ENCODE peak calls at places on chromosomes 4 and X, in five cellular contexts. X is sigmoid colon, A is ovary, T is IMR-90, U is breast epithelium. J is an unnamed sample. For H3K4me1 and H3K36me3, the result is how much of the 10 kb centered on the place peaks cover.

GRCh38 chr4:184191267-184191666 is 26.4 kb downstream of the ENPP6 start:
- DNase-seq in X (no peak), A (no peak), T (no peak), U (no peak), J (no peak)

GRCh38 chr4:175542787-175543186 is 269.3 kb downstream of the GPM6A start:
- DNase-seq in X (no peak), A (no peak), T (no peak), U (no peak), J (no peak)

GRCh38 chrX:114952696-114953095 is 64.7 kb downstream of the IL13RA2 start:
- DNase-seq in X (no peak), A (no peak), T (no peak), U (no peak), J (no peak)

GRCh38 chrX:129493643-129494042 is 29.6 kb downstream of the SMARCA1 start:
- DNase-seq in X (no peak), A (no peak), T (peak), U (no peak), J (no peak)

GRCh38 chrX:150761819-150762216 is 68.6 kb downstream of the MTMR1 start:
- DNase-seq in X (no peak), A (no peak), T (no peak), U (no peak), J (no peak)

GRCh38 chr4:23631255-23631950 is 258.4 kb downstream of the PPARGC1A start:
- DNase-seq in X (no peak), A (no peak), T (no peak), U (no peak), J (peak)

GRCh38 chr4:31613946-31614623 is 893.9 kb downstream of the PCDH7 start:
- DNase-seq in X (no peak), A (no peak), T (no peak), U (no peak), J (no peak)

GRCh38 chrX:154047266-154047665 is 27.6 kb upstream of the IRAK1 start:
- DNase-seq in X (no peak), A (no peak), T (peak), U (no peak), J (no peak)

GRCh38 chr4:168519576-168519975 is 22.7 kb downstream of the PALLD start:
- DNase-seq in X (no peak), A (no peak), T (no peak), U (no peak), J (no peak)

GRCh38 chr4:16694491-16695276 is 203.8 kb downstream of the LDB2 start:
- DNase-seq in X (no peak), A (no peak), T (peak), U (no peak), J (no peak)

GRCh38 chr4:81737865-81738559 is 266.3 kb upstream of the RASGEF1B start:
- DNase-seq in X (no peak), A (no peak), T (no peak), U (no peak), J (no peak)

GRCh38 chr4:180134116-180134866 is 2108.9 kb upstream of the TENM3 start:
- DNase-seq in X (no peak), A (no peak), T (no peak), U (no peak), J (peak)

GRCh38 chrX:141468940-141469339 is 115.6 kb downstream of the SPANXA1 start:
- DNase-seq in X (no peak), A (no peak), T (peak), U (no peak), J (no peak)

GRCh38 chr4:75345436-75345835 is 168.8 kb downstream of the RCHY1 start:
- DNase-seq in X (no peak), A (no peak), T (peak), U (no peak), J (no peak)

GRCh38 chr4:183335369-183335940 is 13.2 kb upstream of the CLDN24 start:
- DNase-seq in X (no peak), A (no peak), T (peak), U (no peak), J (no peak)

GRCh38 chr4:16250665-16251365 is 24.5 kb upstream of the TAPT1 start:
- DNase-seq in X (no peak), A (no peak), T (peak), U (no peak), J (no peak)

GRCh38 chrX:69503835-69504625 is at the start of gene NALF2:
- DNase-seq in X (peak), A (peak), T (peak), U (no peak), J (peak)

GRCh38 chr4:123421227-123421941 is 24.8 kb downstream of the SPRY1 start:
- DNase-seq in X (no peak), A (no peak), T (peak), U (no peak), J (no peak)

GRCh38 chrX:142156567-142156966 is 48.5 kb downstream of the MAGEC2 start:
- DNase-seq in X (no peak), A (no peak), T (no peak), U (no peak), J (no peak)

GRCh38 chr4:100879471-100879870 is 361.6 kb upstream of the EMCN start:
- DNase-seq in X (no peak), A (no peak), T (no peak), U (no peak), J (no peak)

GRCh38 chr4:170979736-170980135 is 833.5 kb upstream of the GALNTL6 start:
- DNase-seq in X (no peak), A (no peak), T (no peak), U (peak), J (no peak)

GRCh38 chr4:145613546-145614234 is 5.5 kb upstream of the MMAA start:
- DNase-seq in X (no peak), A (no peak), T (no peak), U (no peak), J (no peak)

GRCh38 chr4:188904617-188905016 is 765.4 kb downstream of the TRIML1 start:
- DNase-seq in X (no peak), A (no peak), T (no peak), U (no peak), J (no peak)

GRCh38 chr4:54484361-54484760 is 173.4 kb upstream of the KIT start:
- DNase-seq in X (no peak), A (no peak), T (no peak), U (no peak), J (no peak)

GRCh38 chr4:6345866-6346265 is 76.2 kb downstream of the WFS1 start:
- DNase-seq in X (no peak), A (no peak), T (no peak), U (no peak), J (no peak)

GRCh38 chrX:40318796-40319195 is 221.0 kb upstream of the BCOR start:
- DNase-seq in X (peak), A (no peak), T (no peak), U (no peak), J (no peak)

GRCh38 chr4:140876597-140877364 is 120.6 kb upstream of the TBC1D9 start:
- DNase-seq in X (no peak), A (no peak), T (peak), U (no peak), J (no peak)

GRCh38 chr4:139875456-139875855 is 209.8 kb downstream of the MGST2 start:
- DNase-seq in X (no peak), A (no peak), T (no peak), U (no peak), J (no peak)

GRCh38 chr4:158823461-158823873 is 54.6 kb downstream of the FNIP2 start:
- DNase-seq in X (no peak), A (no peak), T (peak), U (no peak), J (no peak)

GRCh38 chr4:88859191-88859812 is 161.7 kb upstream of the NAP1L5 start:
- DNase-seq in X (no peak), A (no peak), T (no peak), U (no peak), J (no peak)

GRCh38 chrX:21740329-21741274 is 17.3 kb downstream of the SMPX start:
- DNase-seq in X (no peak), A (peak), T (no peak), U (no peak), J (peak)

GRCh38 chr4:17817027-17817426 is 6.2 kb downstream of the NCAPG start:
- DNase-seq in X (no peak), A (no peak), T (peak), U (no peak), J (no peak)

GRCh38 chr4:38132140-38132673 is 172.0 kb downstream of the PTTG2 start:
- DNase-seq in X (peak), A (peak), T (peak), U (peak), J (peak)
- TF ChIP-seq POLR2A in X (no peak), A (no peak), T (peak), U (no peak), J (peak)

DNA sequence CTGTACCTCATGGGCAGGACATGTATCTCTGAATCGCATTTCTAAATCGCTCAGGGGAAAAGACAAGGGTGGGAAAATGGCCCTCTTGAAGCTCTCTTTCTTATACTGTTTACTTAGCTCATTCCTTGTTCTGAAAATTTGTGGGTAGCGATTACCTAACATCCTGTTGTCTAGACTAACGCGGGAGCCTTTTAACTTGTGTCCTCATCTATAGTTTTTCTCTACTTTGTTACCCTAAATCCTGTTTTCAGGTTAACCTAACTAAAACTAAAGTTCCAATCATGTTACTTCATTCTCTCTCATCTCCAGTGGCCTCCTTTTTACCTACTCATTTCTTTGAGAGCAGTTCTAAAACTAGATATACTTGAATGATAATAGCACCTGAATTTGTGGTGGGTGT is 45.0 kb downstream of the SNX25 start:
- DNase-seq in X (no peak), A (no peak), T (peak), U (no peak), J (no peak)
- H3K4me1 ChIP-seq in X (under half), A (under half), T (under half), U (under half), J (under half)

GRCh38 chrX:16457239-16457638 is 192.7 kb upstream of the S100G start:
- DNase-seq in X (no peak), A (no peak), T (no peak), U (no peak), J (no peak)

GRCh38 chrX:16461968-16462367 is 188.0 kb upstream of the S100G start:
- DNase-seq in X (no peak), A (no peak), T (no peak), U (no peak), J (no peak)

GRCh38 chrX:16458208-16458607 is 191.8 kb upstream of the S100G start:
- DNase-seq in X (no peak), A (no peak), T (no peak), U (no peak), J (no peak)

GRCh38 chrX:16462912-16463311 is 187.0 kb upstream of the S100G start:
- DNase-seq in X (no peak), A (no peak), T (peak), U (no peak), J (no peak)

GRCh38 chrX:16459008-16459407 is 190.9 kb upstream of the S100G start:
- DNase-seq in X (no peak), A (no peak), T (peak), U (no peak), J (no peak)
- H3K36me3 ChIP-seq in X (under half), A (under half), T (under half), U (under half), J (under half)

DNA sequence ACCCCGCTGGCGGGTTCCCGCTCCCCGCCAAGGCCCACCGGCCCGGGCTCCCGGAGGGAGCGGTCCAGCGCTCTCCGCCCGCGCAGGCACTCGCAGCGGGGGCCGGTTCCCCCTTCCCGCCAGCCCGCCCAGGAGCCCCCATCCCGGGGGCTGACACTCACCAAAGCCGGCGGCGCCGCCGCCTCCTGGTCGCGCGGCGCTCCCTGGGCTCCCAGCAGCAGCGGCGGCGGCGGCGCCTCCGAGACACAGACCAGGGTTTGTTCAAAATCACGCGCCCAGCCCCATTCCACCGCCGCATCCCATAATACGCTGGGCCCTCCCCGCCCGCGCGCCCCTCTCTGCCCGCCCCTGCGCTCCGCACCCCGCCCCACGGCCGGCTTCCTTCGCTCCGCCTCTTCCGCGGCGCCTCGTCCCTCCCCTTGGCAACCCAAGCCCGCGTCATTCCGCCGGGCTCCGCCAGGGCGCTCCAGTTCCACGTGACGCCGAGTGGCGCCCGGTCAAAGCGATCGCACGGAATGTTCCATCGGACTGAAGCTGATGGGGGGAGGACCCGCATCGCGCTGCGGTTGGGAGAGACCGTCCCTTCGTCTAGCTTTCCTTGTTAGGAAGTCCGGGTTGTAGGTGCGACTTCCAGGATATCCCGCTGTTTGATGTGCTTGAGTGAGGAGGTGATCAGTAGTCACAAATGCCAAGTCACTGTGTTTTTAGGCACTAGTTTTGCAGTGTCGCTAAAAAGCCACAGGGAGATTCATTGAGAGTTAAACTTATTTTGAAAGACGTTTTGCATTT is 2.2 kb upstream of the LIN54 start:
- DNase-seq in X (peak), A (peak), T (peak), U (peak), J (peak)
- TF ChIP-seq POLR2A in X (peak), A (peak), T (peak), U (no peak), J (peak)

DNA sequence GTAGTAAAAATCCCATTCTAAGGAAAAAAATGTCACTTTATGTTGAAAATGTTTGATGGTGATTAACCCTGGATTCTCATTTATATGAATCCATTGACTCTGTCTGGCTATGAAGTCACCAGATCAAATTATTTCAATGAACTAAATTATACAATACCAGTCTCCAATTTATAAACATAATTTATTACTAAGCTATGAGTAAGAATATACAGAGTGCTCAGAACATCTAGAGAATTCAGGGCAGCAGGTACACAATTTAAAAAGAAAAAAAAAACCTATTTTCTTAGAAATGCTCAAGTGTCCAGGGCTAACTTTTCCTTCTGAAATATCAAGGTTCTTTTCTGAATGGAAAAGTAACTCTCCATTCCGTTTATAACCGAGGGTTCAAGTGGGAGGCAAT is 48.6 kb downstream of the VEGFC start:
- DNase-seq in X (no peak), A (no peak), T (peak), U (no peak), J (no peak)
- H3K4me1 ChIP-seq in X (under half), A (under half), T (under half), U (under half), J (under half)

GRCh38 chr4:186628058-186628711 is 72.8 kb upstream of the MTNR1A start:
- DNase-seq in X (no peak), A (no peak), T (no peak), U (no peak), J (no peak)
- H3K36me3 ChIP-seq in X (half or more), A (under half), T (half or more), U (under half), J (under half)

J was measured in transverse colon.